ENCODE peak calls at places on chromosomes 13 and 19, in seven cellular contexts. L is body of pancreas, F is breast epithelium, O is suprapubic skin, Q is tibial nerve, C is Peyer's patch, K is vagina. I is an unnamed sample.
A peak's percentile ranks its signal among the peaks of the same experiment; 100 is the strongest.

GRCh38 chr19:46925548-46925950 is 64.8 kb downstream of the ARHGAP35 start:
- DNase-seq in L (no peak), F (no peak), O (no peak), Q (no peak), C (no peak), K (no peak), I (no peak)

GRCh38 chr13:59893261-59893660 is 270.5 kb downstream of the DIAPH3 start:
- DNase-seq in L (no peak), F (no peak), O (no peak), Q (no peak), C (no peak), K (no peak), I (no peak)

GRCh38 chr13:102628559-102628958 is 31.8 kb downstream of the TPP2 start:
- DNase-seq in L (no peak), F (no peak), O (no peak), Q (no peak), C (no peak), K (no peak), I (no peak)

GRCh38 chr19:11378319-11379189 is 4.1 kb downstream of the SWSAP1 start:
- DNase-seq in L (peak; percentile 49), F (no peak), O (no peak), Q (peak; percentile 35), C (peak; percentile 36), K (no peak), I (no peak)

GRCh38 chr13:58827904-58828303 is 1196.4 kb downstream of the PCDH17 start:
- DNase-seq in L (no peak), F (no peak), O (no peak), Q (no peak), C (no peak), K (no peak), I (no peak)

GRCh38 chr13:99993660-99994455 is 12.3 kb downstream of the ZIC2 start:
- DNase-seq in L (no peak), F (no peak), O (no peak), Q (no peak), C (no peak), K (no peak), I (no peak)

GRCh38 chr19:53132231-53132991 is at the start of gene ZNF415:
- DNase-seq in L (peak; percentile 88), F (peak; percentile 82), O (no peak), Q (peak; percentile 45), C (peak; percentile 68), K (no peak), I (peak; percentile 82)

GRCh38 chr13:92197669-92198068 is 799.2 kb downstream of the GPC5 start:
- DNase-seq in L (no peak), F (no peak), O (no peak), Q (no peak), C (no peak), K (no peak), I (no peak)

GRCh38 chr19:41876847-41877489 is at the start of gene CD79A:
- DNase-seq in L (no peak), F (no peak), O (no peak), Q (no peak), C (peak; percentile 94), K (no peak), I (no peak)

DNA sequence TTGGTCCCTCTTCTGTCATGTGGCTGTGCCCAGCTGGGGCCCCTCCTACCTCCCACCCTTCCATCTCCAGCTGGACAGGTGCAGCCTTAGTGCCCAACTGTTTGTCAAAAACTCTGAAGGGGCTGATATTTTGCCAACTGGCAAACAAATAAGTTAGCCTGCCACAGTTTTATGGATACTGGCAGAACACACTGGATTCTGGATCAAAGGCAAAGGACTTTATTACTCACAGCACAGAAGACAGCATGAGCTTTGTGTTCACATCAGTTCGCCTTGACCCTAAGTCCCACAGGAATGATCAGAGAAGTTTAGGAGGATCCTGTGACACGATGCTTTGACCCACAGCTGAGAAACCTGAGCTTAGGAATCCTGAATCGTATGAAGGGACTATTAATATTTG is 16.4 kb downstream of the KLK2 start:
- DNase-seq in L (no peak), F (no peak), O (no peak), Q (peak; percentile 9), C (no peak), K (no peak), I (no peak)
- H3K27ac ChIP-seq in L (no peak overlapping the region), F (no peak overlapping the region), O (no peak overlapping the region), Q (no peak overlapping the region), C (no peak overlapping the region), K (no peak overlapping the region), I (no peak overlapping the region)

GRCh38 chr13:74747186-74747955 is 613.2 kb upstream of the KLF12 start:
- DNase-seq in L (no peak), F (no peak), O (no peak), Q (no peak), C (no peak), K (no peak), I (no peak)
- H3K4me3 ChIP-seq in L (no peak overlapping the region), F (no peak overlapping the region), O (no peak overlapping the region), Q (no peak overlapping the region), C (no peak overlapping the region), K (no peak overlapping the region), I (no peak overlapping the region)

GRCh38 chr19:18152817-18153554 is at the start of gene PIK3R2:
- DNase-seq in L (peak; percentile 99), F (peak; percentile 100), O (peak; percentile 99), Q (peak; percentile 100), C (peak; percentile 100), K (peak; percentile 98), I (peak; percentile 100)
- TF ChIP-seq POLR2A in L (peak; percentile 52), F (no peak), O (no peak), Q (peak; percentile 41), C (no peak), K (no peak), I (peak; percentile 32)

DNA sequence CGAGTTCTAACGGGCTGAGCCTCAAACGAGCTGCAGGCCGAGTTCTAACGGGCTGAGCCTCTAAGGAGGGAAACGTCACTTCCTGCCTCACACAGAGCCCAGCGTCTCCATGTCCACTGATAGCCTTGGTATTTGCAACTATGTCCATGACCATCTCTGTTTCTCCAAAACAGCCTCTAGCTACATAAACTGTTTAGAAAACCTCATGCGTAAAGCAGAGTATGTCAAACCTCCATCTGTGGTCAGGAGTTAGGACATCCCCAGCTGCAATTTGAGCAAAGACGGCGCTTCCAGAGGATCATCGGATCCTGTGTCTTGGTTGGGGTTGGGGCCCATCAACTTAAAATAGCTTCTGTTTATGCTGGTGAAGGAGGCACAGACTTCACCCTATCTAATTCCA is 20.8 kb downstream of the RASA3 start:
- DNase-seq in L (no peak), F (no peak), O (no peak), Q (no peak), C (no peak), K (no peak), I (no peak)
- H3K27ac ChIP-seq in L (no peak overlapping the region), F (no peak overlapping the region), O (no peak overlapping the region), Q (peak overlapping the region; percentile 42), C (peak overlapping the region; percentile 50), K (no peak overlapping the region), I (no peak overlapping the region)

GRCh38 chr13:35926859-35927530 is 204.2 kb downstream of the DCLK1 start:
- DNase-seq in L (no peak), F (no peak), O (no peak), Q (peak; percentile 59), C (no peak), K (no peak), I (peak; percentile 47)

GRCh38 chr13:35925669-35926068 is 205.5 kb downstream of the DCLK1 start:
- DNase-seq in L (no peak), F (no peak), O (no peak), Q (no peak), C (no peak), K (no peak), I (no peak)

GRCh38 chr13:35927554-35927953 is 203.6 kb downstream of the DCLK1 start:
- DNase-seq in L (no peak), F (no peak), O (no peak), Q (peak; percentile 14), C (no peak), K (no peak), I (peak; percentile 45)

GRCh38 chr13:35936579-35936978 is 194.6 kb downstream of the DCLK1 start:
- DNase-seq in L (no peak), F (no peak), O (no peak), Q (peak; percentile 40), C (no peak), K (peak; percentile 79), I (no peak)

GRCh38 chr13:35930665-35931631 is 200.2 kb downstream of the DCLK1 start:
- DNase-seq in L (no peak), F (no peak), O (no peak), Q (peak; percentile 31), C (no peak), K (no peak), I (peak; percentile 35)
- H3K4me3 ChIP-seq in L (no peak overlapping the region), F (no peak overlapping the region), O (no peak overlapping the region), Q (no peak overlapping the region), C (no peak overlapping the region), K (no peak overlapping the region), I (no peak overlapping the region)

DNA sequence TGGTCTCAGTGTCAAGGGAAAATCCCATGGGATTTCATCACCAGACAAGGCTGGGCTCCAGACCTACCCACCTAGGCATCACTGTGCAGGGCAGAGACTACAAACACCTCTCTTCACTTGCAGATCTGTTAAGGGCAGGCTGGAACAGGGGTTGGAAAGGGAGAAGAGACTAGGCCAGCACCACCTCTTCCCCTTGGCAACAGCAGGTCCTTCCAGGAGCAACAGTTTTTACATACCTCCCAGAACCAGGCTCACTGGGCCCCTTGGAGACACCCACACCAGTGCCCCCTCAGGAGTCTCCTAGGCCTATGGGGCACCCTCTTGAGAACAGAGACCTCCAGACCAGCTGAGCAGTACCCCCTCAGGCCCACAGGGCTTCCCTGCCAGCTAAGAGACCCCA is 2.5 kb upstream of the UBE2M start:
- DNase-seq in L (no peak), F (no peak), O (no peak), Q (no peak), C (no peak), K (no peak), I (no peak)
- TF ChIP-seq POLR2A in L (no peak), F (no peak), O (no peak), Q (no peak), C (no peak), K (no peak), I (no peak)

DNA sequence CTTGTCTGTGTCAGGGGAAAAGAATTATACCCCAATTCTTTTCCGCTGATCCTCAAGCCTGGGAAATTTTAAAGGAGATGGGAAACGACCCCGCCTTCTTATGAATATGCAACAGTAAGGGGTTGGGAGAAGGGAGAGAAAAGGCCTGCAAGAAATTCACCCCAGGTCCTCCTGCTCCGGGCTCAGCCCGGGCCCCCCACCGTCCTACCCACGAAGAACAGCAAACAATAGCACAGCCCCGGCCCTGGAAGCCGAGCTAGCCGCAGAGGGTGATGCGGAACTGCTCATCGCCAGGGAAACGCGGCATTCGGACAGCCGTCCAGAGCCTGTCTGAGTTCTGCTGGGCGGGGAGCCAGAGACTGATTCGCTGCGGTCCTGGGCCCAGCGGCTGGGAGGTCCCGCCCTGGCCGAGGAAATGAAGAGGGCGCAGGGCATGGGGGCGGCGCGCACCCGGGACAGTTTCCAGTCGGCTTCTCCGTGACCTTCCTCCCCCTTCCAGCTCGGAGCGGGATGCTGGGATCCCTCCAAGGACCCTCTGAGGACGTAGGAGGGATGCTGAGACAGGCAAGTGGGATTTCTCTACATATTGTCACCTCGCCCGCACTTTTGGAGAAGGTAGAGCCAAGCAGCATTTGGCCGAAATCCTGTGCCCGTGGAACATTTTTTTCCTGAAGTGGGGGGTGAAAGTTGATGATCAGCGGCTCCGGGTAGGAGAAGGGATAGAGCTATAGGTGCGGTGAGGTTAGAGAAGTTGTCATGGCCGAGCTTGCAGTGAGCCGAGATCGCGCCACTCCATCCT is 82.3 kb upstream of the C1QTNF9B start:
- DNase-seq in L (peak; percentile 60), F (peak; percentile 70), O (peak; percentile 89), Q (peak; percentile 53), C (peak; percentile 23), K (no peak), I (peak; percentile 80)
- H3K27ac ChIP-seq in L (peak overlapping the region; percentile 63), F (peak overlapping the region; percentile 69), O (peak overlapping the region; percentile 32), Q (peak overlapping the region; percentile 55), C (no peak overlapping the region), K (peak overlapping the region; percentile 64), I (peak overlapping the region; percentile 60)

I was measured in uterus.